ENCODE peak calls at places on chromosome 14, in eight cellular contexts. V, F, E, Y, B, W, Q and I are unnamed samples.

GRCh38 chr14:81256289-81256960 is 35.7 kb upstream of the GTF2A1 start:
- DNase-seq in V (no peak), F (no peak), E (no peak), Y (no peak), B (no peak), W (no peak), Q (no peak), I (no peak)

GRCh38 chr14:104507443-104507842 is 72.1 kb upstream of the C14orf180 start:
- DNase-seq in V (no peak), F (no peak), E (no peak), Y (peak; percentile 52), B (no peak), W (no peak), Q (no peak), I (no peak)

GRCh38 chr14:38544766-38545165 is 288.9 kb upstream of the CLEC14A start:
- DNase-seq in V (no peak), F (no peak), E (no peak), Y (no peak), B (no peak), W (no peak), Q (no peak), I (no peak)

GRCh38 chr14:58465425-58465824 is 37.9 kb downstream of the KIAA0586 start:
- DNase-seq in V (no peak), F (no peak), E (peak; percentile 11), Y (no peak), B (no peak), W (no peak), Q (no peak), I (no peak)

GRCh38 chr14:58331111-58331510 is 32.8 kb downstream of the ARID4A start:
- DNase-seq in V (peak; percentile 94), F (peak; percentile 38), E (peak; percentile 98), Y (peak; percentile 83), B (peak; percentile 93), W (peak; percentile 62), Q (no peak), I (peak; percentile 17)

GRCh38 chr14:55706893-55707292 is 126.9 kb downstream of the KTN1 start:
- DNase-seq in V (no peak), F (no peak), E (no peak), Y (no peak), B (no peak), W (no peak), Q (no peak), I (no peak)

GRCh38 chr14:91113829-91114078 is at the start of gene DGLUCY:
- DNase-seq in V (no peak), F (no peak), E (peak; percentile 75), Y (no peak), B (peak; percentile 93), W (peak; percentile 77), Q (peak; percentile 90), I (no peak)

GRCh38 chr14:39665084-39665483 is 232.9 kb upstream of the FBXO33 start:
- DNase-seq in V (no peak), F (no peak), E (no peak), Y (no peak), B (peak; percentile 30), W (no peak), Q (no peak), I (no peak)

GRCh38 chr14:102729825-102730224 is 47.4 kb upstream of the TRAF3 start:
- DNase-seq in V (peak; percentile 30), F (no peak), E (no peak), Y (no peak), B (no peak), W (no peak), Q (no peak), I (no peak)

GRCh38 chr14:61109288-61109687 is 128.2 kb downstream of the SLC38A6 start:
- DNase-seq in V (no peak), F (no peak), E (no peak), Y (no peak), B (no peak), W (no peak), Q (no peak), I (no peak)

GRCh38 chr14:49767473-49768300 is at the start of gene KLHDC2:
- DNase-seq in V (peak; percentile 86), F (peak; percentile 79), E (peak; percentile 82), Y (peak; percentile 93), B (peak; percentile 95), W (peak; percentile 94), Q (peak; percentile 97), I (peak; percentile 87)

GRCh38 chr14:70666364-70666691 is 24.6 kb downstream of the TTC9 start:
- DNase-seq in V (no peak), F (no peak), E (no peak), Y (no peak), B (no peak), W (no peak), Q (no peak), I (no peak)

GRCh38 chr14:91830777-91831176 is 36.6 kb downstream of the TC2N start:
- DNase-seq in V (no peak), F (no peak), E (no peak), Y (no peak), B (peak; percentile 76), W (no peak), Q (no peak), I (peak; percentile 16)

GRCh38 chr14:99971929-99972747 is 93.1 kb upstream of the EVL start:
- DNase-seq in V (no peak), F (peak; percentile 31), E (peak; percentile 30), Y (no peak), B (peak; percentile 16), W (peak; percentile 53), Q (peak; percentile 71), I (peak; percentile 29)

GRCh38 chr14:101064121-101064661 is 160.7 kb upstream of the RTL1 start:
- DNase-seq in V (no peak), F (no peak), E (no peak), Y (no peak), B (no peak), W (no peak), Q (peak; percentile 53), I (no peak)

GRCh38 chr14:40899435-40899834 is 707.2 kb upstream of the LRFN5 start:
- DNase-seq in V (no peak), F (no peak), E (no peak), Y (no peak), B (no peak), W (no peak), Q (no peak), I (no peak)

GRCh38 chr14:23578560-23579310 is at the start of gene JPH4:
- DNase-seq in V (peak; percentile 54), F (no peak), E (no peak), Y (peak; percentile 66), B (no peak), W (no peak), Q (no peak), I (peak; percentile 69)

GRCh38 chr14:33631021-33631420 is 319.9 kb downstream of the EGLN3 start:
- DNase-seq in V (no peak), F (no peak), E (peak; percentile 17), Y (no peak), B (no peak), W (no peak), Q (no peak), I (no peak)

GRCh38 chr14:104973215-104974145 is 4.7 kb downstream of the AHNAK2 start:
- DNase-seq in V (peak; percentile 92), F (no peak), E (peak; percentile 97), Y (no peak), B (no peak), W (no peak), Q (peak; percentile 87), I (no peak)

GRCh38 chr14:39467889-39468524 is 35.8 kb upstream of the FBXO33 start:
- DNase-seq in V (no peak), F (no peak), E (peak; percentile 61), Y (no peak), B (peak; percentile 82), W (no peak), Q (no peak), I (peak; percentile 69)

GRCh38 chr14:68510951-68511726 is 281.7 kb downstream of the ZFP36L1 start:
- DNase-seq in V (peak; percentile 59), F (no peak), E (peak; percentile 92), Y (no peak), B (no peak), W (no peak), Q (no peak), I (no peak)
- TF ChIP-seq CTCF in V (no peak), F (no peak), E (peak; percentile 36), Y (no peak), B (no peak), W (no peak), Q (no peak), I (no peak)

GRCh38 chr14:30754778-30755177 is 119.6 kb upstream of the COCH start:
- DNase-seq in V (no peak), F (no peak), E (no peak), Y (no peak), B (no peak), W (no peak), Q (no peak), I (no peak)

GRCh38 chr14:30753452-30753851 is 120.9 kb upstream of the COCH start:
- DNase-seq in V (no peak), F (no peak), E (no peak), Y (no peak), B (no peak), W (no peak), Q (no peak), I (no peak)

GRCh38 chr14:30759172-30760125 is 114.9 kb upstream of the COCH start:
- DNase-seq in V (no peak), F (no peak), E (no peak), Y (no peak), B (no peak), W (no peak), Q (no peak), I (no peak)

GRCh38 chr14:30757082-30757481 is 117.3 kb upstream of the COCH start:
- DNase-seq in V (no peak), F (no peak), E (no peak), Y (no peak), B (no peak), W (no peak), Q (no peak), I (no peak)

GRCh38 chr14:30756594-30756993 is 117.8 kb upstream of the COCH start:
- DNase-seq in V (no peak), F (no peak), E (no peak), Y (no peak), B (no peak), W (no peak), Q (no peak), I (no peak)
- TF ChIP-seq CTCF in V (no peak), F (no peak), E (no peak), Y (no peak), B (no peak), W (no peak), Q (no peak), I (no peak)

GRCh38 chr14:75794615-75795038 is 133.6 kb downstream of the TTLL5 start:
- DNase-seq in V (no peak), F (no peak), E (peak; percentile 90), Y (no peak), B (no peak), W (no peak), Q (no peak), I (no peak)
- TF ChIP-seq CTCF in V (peak; percentile 21), F (no peak), E (peak; percentile 70), Y (no peak), B (no peak), W (no peak), Q (peak; percentile 38), I (no peak)

DNA sequence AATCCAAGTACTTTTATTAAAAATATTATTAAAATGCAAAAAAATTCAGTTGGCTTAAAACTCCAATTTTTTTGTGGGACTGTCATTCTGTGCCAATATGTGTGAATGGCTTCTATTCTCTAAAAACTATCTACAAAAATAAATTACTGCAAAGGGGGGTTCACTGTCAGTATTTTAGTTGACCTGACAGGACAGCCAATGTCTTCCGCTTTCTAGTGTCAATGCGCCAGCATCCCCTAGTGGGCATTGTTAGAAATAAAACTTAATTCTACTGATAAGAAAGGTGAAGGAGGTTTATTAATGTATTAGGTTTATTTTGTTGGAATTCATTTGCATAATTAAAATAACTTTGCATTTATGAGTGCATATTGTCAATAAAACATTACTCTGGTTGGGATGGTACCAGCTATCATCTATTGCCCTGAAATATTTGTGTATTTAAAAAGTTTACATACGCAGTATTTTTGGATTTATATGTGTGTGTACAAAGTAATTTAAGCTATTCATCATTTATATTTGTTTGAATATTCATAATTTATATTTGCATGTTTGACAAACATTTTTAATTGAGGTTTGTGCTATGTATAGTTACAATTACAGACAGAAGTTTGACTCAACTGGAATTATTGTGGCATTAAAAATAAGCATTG is 527.2 kb downstream of the FLRT2 start:
- DNase-seq in V (no peak), F (peak; percentile 36), E (peak; percentile 35), Y (no peak), B (peak; percentile 16), W (peak; percentile 12), Q (no peak), I (peak; percentile 30)
- TF ChIP-seq CTCF in V (peak; percentile 26), F (peak; percentile 87), E (peak; percentile 78), Y (peak; percentile 88), B (peak; percentile 67), W (peak; percentile 59), Q (peak; percentile 73), I (no peak)